ENCODE peak calls at places on chromosome 10, in four cellular contexts. One of them, this sample, is unnamed.

GRCh38 chr10:31299119-31299518 is 19.9 kb upstream of the ZEB1 start:
- DNase-seq in uterus: no peak
- DNase-seq in ovary: no peak
- DNase-seq in gastrocnemius medialis: no peak
- DNase-seq in this sample: no peak

GRCh38 chr10:116063107-116063506 is 209.9 kb downstream of the GFRA1 start:
- DNase-seq in uterus: no peak
- DNase-seq in ovary: no peak
- DNase-seq in gastrocnemius medialis: no peak
- DNase-seq in this sample: no peak

GRCh38 chr10:124739996-124740373 is 4.2 kb downstream of the FAM53B start:
- DNase-seq in uterus: no peak
- DNase-seq in ovary: no peak
- DNase-seq in gastrocnemius medialis: no peak
- DNase-seq in this sample: no peak

GRCh38 chr10:92677708-92678107 is 12.0 kb upstream of the HHEX start:
- DNase-seq in uterus: no peak
- DNase-seq in ovary: no peak
- DNase-seq in gastrocnemius medialis: no peak
- DNase-seq in this sample: no peak

GRCh38 chr10:102967123-102967522 is 49.0 kb downstream of the CNNM2 start:
- DNase-seq in uterus: no peak
- DNase-seq in ovary: no peak
- DNase-seq in gastrocnemius medialis: no peak
- DNase-seq in this sample: no peak

GRCh38 chr10:101939273-101939635 is 95.7 kb upstream of the KCNIP2 start:
- DNase-seq in uterus: no peak
- DNase-seq in ovary: no peak
- DNase-seq in gastrocnemius medialis: no peak
- DNase-seq in this sample: no peak

GRCh38 chr10:72162978-72163377 is 52.8 kb upstream of the ANAPC16 start:
- DNase-seq in uterus: no peak
- DNase-seq in ovary: no peak
- DNase-seq in gastrocnemius medialis: no peak
- DNase-seq in this sample: no peak

GRCh38 chr10:78657622-78658165 is 411.1 kb upstream of the ZMIZ1 start:
- DNase-seq in uterus: peak
- DNase-seq in ovary: peak
- DNase-seq in gastrocnemius medialis: peak
- DNase-seq in this sample: no peak

GRCh38 chr10:31011017-31011659 is 20.5 kb downstream of the ZNF438 start:
- DNase-seq in uterus: no peak
- DNase-seq in ovary: no peak
- DNase-seq in gastrocnemius medialis: peak
- DNase-seq in this sample: no peak

GRCh38 chr10:60009316-60009715 is 103.0 kb upstream of the CCDC6 start:
- DNase-seq in uterus: no peak
- DNase-seq in ovary: no peak
- DNase-seq in gastrocnemius medialis: no peak
- DNase-seq in this sample: no peak

GRCh38 chr10:36703179-36703578 is 422.2 kb upstream of the ANKRD30A start:
- DNase-seq in uterus: no peak
- DNase-seq in ovary: no peak
- DNase-seq in gastrocnemius medialis: no peak
- DNase-seq in this sample: no peak
- TF ChIP-seq CTCF in uterus: no peak
- TF ChIP-seq CTCF in ovary: no peak
- TF ChIP-seq CTCF in gastrocnemius medialis: no peak
- TF ChIP-seq CTCF in this sample: no peak

DNA sequence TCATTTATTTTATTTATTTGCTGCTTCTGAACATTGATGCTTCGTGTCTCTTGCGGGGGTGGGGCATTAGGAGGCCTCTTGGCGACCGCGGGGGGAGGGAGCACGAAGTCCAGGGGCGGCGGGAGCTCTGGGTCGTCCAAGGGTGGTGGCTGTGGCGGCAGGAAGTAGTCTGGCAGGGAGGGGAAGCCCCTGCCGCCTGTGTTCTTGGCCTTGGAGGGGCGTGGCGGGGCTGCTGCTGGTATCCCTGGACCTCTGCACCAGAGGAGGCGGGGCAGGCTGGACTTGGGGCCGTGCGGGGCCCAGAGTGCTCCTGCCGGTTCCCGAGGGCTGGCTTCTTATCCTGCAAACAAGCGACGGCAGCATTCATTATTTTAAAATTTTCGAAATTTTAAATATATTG is 70.5 kb upstream of the ABI1 start:
- DNase-seq in uterus: no peak
- DNase-seq in ovary: peak
- DNase-seq in gastrocnemius medialis: no peak
- DNase-seq in this sample: no peak
- H3K4me3 ChIP-seq in uterus: peak
- H3K4me3 ChIP-seq in ovary: no peak
- H3K4me3 ChIP-seq in gastrocnemius medialis: no peak
- H3K4me3 ChIP-seq in this sample: no peak

GRCh38 chr10:91410638-91411367 is 659 bp downstream of the HECTD2 start:
- DNase-seq in uterus: peak
- DNase-seq in ovary: no peak
- DNase-seq in gastrocnemius medialis: peak
- DNase-seq in this sample: no peak

GRCh38 chr10:91409869-91410637 is at the start of gene HECTD2:
- DNase-seq in uterus: peak
- DNase-seq in ovary: peak
- DNase-seq in gastrocnemius medialis: peak
- DNase-seq in this sample: peak

GRCh38 chr10:91412688-91413087 is 2.5 kb downstream of the HECTD2 start:
- DNase-seq in uterus: no peak
- DNase-seq in ovary: no peak
- DNase-seq in gastrocnemius medialis: no peak
- DNase-seq in this sample: no peak

GRCh38 chr10:91406322-91406721 is 3.8 kb upstream of the HECTD2 start:
- DNase-seq in uterus: no peak
- DNase-seq in ovary: no peak
- DNase-seq in gastrocnemius medialis: no peak
- DNase-seq in this sample: no peak

DNA sequence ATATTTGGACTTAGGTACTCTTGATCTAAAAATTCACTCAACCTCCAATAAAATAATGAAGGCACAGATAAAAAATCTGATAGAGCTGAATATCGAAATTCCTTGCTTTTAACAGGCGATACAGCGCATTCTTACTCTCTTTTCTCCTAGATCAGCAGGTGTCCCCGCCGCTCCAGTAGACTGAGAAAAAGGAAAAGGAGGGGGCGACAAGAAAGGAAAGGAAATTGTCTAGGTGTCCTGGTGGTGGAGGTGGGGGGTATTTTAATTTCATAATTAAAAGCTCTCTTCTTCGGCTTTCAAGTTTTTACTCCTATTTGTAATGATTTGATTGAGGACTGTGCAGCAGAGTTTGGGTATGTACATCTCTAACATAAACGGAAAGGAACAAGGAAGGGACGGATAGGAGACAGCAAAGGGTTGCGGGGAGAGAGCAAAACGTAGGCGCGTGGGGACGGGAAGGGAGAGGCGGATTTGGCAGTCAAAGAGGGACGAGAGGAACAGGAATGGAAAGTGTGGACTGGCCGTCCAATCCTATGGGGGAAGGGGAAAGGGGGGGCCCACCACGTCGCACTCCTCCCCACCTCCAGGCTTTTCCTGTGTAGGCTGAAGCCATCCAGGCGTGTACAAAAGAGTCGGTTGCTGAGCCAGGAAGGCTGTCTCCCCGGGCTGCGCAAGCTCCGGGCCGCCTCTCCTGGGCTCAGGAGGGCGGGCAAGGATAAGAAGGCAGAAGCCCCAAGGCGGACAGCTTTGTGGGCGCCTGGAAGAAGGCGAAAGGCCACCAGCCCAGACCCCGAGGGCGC is 875 bp upstream of the HECTD2 start:
- DNase-seq in uterus: peak
- DNase-seq in ovary: peak
- DNase-seq in gastrocnemius medialis: peak
- DNase-seq in this sample: peak
- TF ChIP-seq POLR2A in uterus: peak
- TF ChIP-seq POLR2A in ovary: peak
- TF ChIP-seq POLR2A in gastrocnemius medialis: peak
- TF ChIP-seq POLR2A in this sample: peak

GRCh38 chr10:33332183-33333031 is 2.1 kb downstream of the NRP1 start:
- DNase-seq in uterus: no peak
- DNase-seq in ovary: no peak
- DNase-seq in gastrocnemius medialis: no peak
- DNase-seq in this sample: no peak

GRCh38 chr10:33328253-33328652 is 6.2 kb downstream of the NRP1 start:
- DNase-seq in uterus: no peak
- DNase-seq in ovary: no peak
- DNase-seq in gastrocnemius medialis: no peak
- DNase-seq in this sample: no peak

GRCh38 chr10:33329178-33329577 is 5.3 kb downstream of the NRP1 start:
- DNase-seq in uterus: no peak
- DNase-seq in ovary: no peak
- DNase-seq in gastrocnemius medialis: no peak
- DNase-seq in this sample: no peak

GRCh38 chr10:33331020-33331557 is 3.4 kb downstream of the NRP1 start:
- DNase-seq in uterus: no peak
- DNase-seq in ovary: no peak
- DNase-seq in gastrocnemius medialis: no peak
- DNase-seq in this sample: no peak

GRCh38 chr10:33330543-33331019 is 3.9 kb downstream of the NRP1 start:
- DNase-seq in uterus: peak
- DNase-seq in ovary: peak
- DNase-seq in gastrocnemius medialis: peak
- DNase-seq in this sample: no peak
- TF ChIP-seq CTCF in uterus: peak
- TF ChIP-seq CTCF in ovary: peak
- TF ChIP-seq CTCF in gastrocnemius medialis: peak
- TF ChIP-seq CTCF in this sample: peak

GRCh38 chr10:15140640-15141039 is 27.9 kb downstream of the NMT2 start:
- DNase-seq in uterus: no peak
- DNase-seq in ovary: no peak
- DNase-seq in gastrocnemius medialis: no peak
- DNase-seq in this sample: no peak
- H3K4me3 ChIP-seq in uterus: no peak
- H3K4me3 ChIP-seq in ovary: no peak
- H3K4me3 ChIP-seq in gastrocnemius medialis: no peak
- H3K4me3 ChIP-seq in this sample: no peak

GRCh38 chr10:63521389-63522128 is at the start of gene REEP3:
- DNase-seq in uterus: peak
- DNase-seq in ovary: peak
- DNase-seq in gastrocnemius medialis: peak
- DNase-seq in this sample: peak
- TF ChIP-seq POLR2A in uterus: no peak
- TF ChIP-seq POLR2A in ovary: peak
- TF ChIP-seq POLR2A in gastrocnemius medialis: peak
- TF ChIP-seq POLR2A in this sample: peak

DNA sequence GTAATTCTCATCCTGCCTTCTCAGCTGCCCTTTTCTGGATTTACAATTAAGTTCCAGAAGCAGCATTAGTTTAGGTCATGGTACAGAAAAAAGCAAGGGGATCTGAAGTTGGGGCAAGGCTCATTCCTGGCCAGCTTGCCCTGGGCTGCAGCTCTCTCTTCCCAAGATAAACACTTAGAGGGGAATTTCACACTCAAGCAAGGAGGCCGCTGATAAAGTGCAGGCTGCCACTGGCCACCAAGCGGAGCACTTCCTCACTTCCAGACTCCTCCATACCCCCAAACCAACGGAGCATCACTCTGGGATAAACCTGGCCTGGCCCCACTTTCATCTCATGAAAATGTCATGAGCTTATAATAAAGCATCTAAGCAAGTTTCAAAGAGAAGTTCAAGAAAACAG is 445.5 kb upstream of the MKI67 start:
- DNase-seq in uterus: no peak
- DNase-seq in ovary: no peak
- DNase-seq in gastrocnemius medialis: no peak
- DNase-seq in this sample: no peak
- TF ChIP-seq CTCF in uterus: no peak
- TF ChIP-seq CTCF in ovary: no peak
- TF ChIP-seq CTCF in gastrocnemius medialis: no peak
- TF ChIP-seq CTCF in this sample: no peak